ENCODE peak calls at places on chromosome 10, in five cellular contexts. I is IMR-90, L is prostate gland, S is A549, B is heart left ventricle. V is an unnamed sample. For H3K4me1, the result is how much of the 10 kb centered on the place peaks cover.

GRCh38 chr10:110360857-110361474 is 56.2 kb upstream of the SMNDC1 start:
- DNase-seq in L (no peak), S (no peak), B (no peak), I (no peak), V (no peak)

GRCh38 chr10:89664206-89664605 is 19.2 kb upstream of the PANK1 start:
- DNase-seq in I (no peak), B (no peak), S (no peak), L (no peak), V (no peak)

GRCh38 chr10:12690525-12691139 is 310.9 kb downstream of the CCDC3 start:
- DNase-seq in B (no peak), L (no peak), S (no peak), I (peak), V (no peak)

GRCh38 chr10:27568196-27569175 is 64.4 kb downstream of the RAB18 start:
- DNase-seq in S (no peak), B (no peak), L (no peak), I (no peak), V (no peak)

GRCh38 chr10:72425133-72425532 is 70.4 kb upstream of the DNAJB12 start:
- DNase-seq in B (no peak), S (no peak), I (no peak), L (no peak), V (no peak)

GRCh38 chr10:30674796-30675195 is 45.2 kb upstream of the LYZL2 start:
- DNase-seq in B (no peak), S (no peak), I (no peak), L (no peak), V (no peak)

GRCh38 chr10:50658165-50658564 is 34.4 kb upstream of the SGMS1 start:
- DNase-seq in S (no peak), B (no peak), L (no peak), I (no peak), V (no peak)

GRCh38 chr10:102557569-102557968 is 53.8 kb downstream of the SUFU start:
- DNase-seq in I (no peak), L (no peak), S (no peak), B (no peak), V (no peak)

GRCh38 chr10:119737827-119738226 is 12.0 kb downstream of the INPP5F start:
- DNase-seq in B (no peak), S (peak), I (peak), L (no peak), V (peak)

GRCh38 chr10:20221353-20221752 is 405.1 kb downstream of the PLXDC2 start:
- DNase-seq in L (no peak), S (no peak), I (no peak), B (no peak), V (no peak)

GRCh38 chr10:110311357-110311949 is 6.7 kb upstream of the SMNDC1 start:
- DNase-seq in I (peak), S (peak), B (peak), L (no peak), V (peak)

GRCh38 chr10:82660205-82660604 is 785.2 kb downstream of the NRG3 start:
- DNase-seq in S (no peak), L (no peak), B (no peak), I (no peak), V (no peak)
- H3K4me1 ChIP-seq in S (under half), L (under half), B (under half), I (under half), V (under half)

GRCh38 chr10:103580422-103580821 is 86.9 kb downstream of the NEURL1 start:
- DNase-seq in L (no peak), B (no peak), I (no peak), S (no peak), V (no peak)

GRCh38 chr10:103581499-103581898 is 88.0 kb downstream of the NEURL1 start:
- DNase-seq in S (no peak), I (no peak), B (no peak), L (no peak), V (no peak)

GRCh38 chr10:103578782-103579382 is 85.4 kb downstream of the NEURL1 start:
- DNase-seq in L (no peak), I (no peak), S (peak), B (no peak), V (peak)

GRCh38 chr10:103582331-103583123 is 89.0 kb downstream of the NEURL1 start:
- DNase-seq in S (no peak), I (no peak), L (no peak), B (no peak), V (no peak)

GRCh38 chr10:103580011-103580410 is 86.5 kb downstream of the NEURL1 start:
- DNase-seq in S (no peak), B (no peak), I (no peak), L (no peak), V (no peak)
- TF ChIP-seq CTCF in S (no peak), B (no peak), I (no peak), L (no peak), V (no peak)

GRCh38 chr10:79093658-79094411 is 25.1 kb downstream of the ZMIZ1 start:
- DNase-seq in S (no peak), L (peak), B (no peak), I (peak), V (peak)
- TF ChIP-seq POLR2A in S (no peak), L (no peak), B (no peak), I (no peak), V (no peak)

DNA sequence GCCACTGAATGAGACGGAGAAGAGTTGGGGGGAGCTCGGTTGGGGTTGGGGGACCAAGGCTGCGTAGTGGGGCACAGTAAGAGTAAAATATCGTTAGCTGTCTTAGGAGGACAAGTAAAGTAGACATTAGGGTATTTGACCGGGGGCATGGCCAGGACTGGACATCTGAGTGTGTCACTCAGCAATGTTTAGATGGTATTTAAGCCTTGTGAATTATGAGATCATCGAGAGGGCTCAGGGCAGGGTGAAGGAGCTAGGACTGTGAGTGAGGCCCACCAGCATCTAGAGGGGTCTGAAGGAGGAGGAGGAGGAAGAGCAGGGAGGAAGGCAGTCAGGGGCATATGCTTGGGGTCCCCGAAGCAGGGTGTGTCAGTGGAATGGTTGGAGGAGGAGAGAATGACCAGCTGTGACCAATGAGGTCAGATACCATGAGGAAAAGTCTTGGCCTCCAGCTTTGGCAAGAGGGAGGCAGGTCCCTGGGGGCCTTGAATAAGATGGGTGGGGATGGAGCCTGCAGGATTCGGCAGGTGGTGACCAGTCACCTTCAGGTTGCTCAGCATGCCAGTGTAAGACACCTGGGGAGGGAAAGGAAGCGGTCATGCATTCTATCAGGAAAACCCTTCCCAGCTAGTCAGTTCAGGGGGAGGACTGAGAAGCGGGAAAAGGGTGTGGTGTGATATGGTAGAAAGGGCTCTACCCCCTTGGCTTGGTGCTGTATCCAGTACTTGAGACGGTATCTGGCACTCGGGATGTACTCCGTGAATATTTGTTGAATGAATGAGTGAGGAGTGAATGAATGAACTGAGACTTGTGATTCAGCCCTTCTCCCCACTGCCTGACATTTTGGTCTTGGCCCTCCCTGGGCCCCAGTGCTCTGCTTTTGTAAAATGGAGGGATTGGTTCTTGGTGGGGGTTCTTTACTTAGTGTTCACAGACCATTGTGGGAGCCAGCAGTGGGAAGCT is 34.8 kb upstream of the SH2D4B start:
- DNase-seq in I (no peak), L (no peak), B (no peak), S (no peak), V (peak)
- H3K4me1 ChIP-seq in I (under half), L (under half), B (half or more), S (half or more), V (half or more)

GRCh38 chr10:93703066-93703465 is 674 bp upstream of the FRA10AC1 start:
- DNase-seq in L (peak), I (peak), S (no peak), B (no peak), V (no peak)

GRCh38 chr10:93702278-93703001 is at the start of gene FRA10AC1:
- DNase-seq in B (peak), S (peak), L (peak), I (peak), V (peak)

GRCh38 chr10:93695720-93696119 is 6.7 kb downstream of the FRA10AC1 start:
- DNase-seq in B (no peak), L (no peak), I (no peak), S (no peak), V (no peak)

GRCh38 chr10:93701903-93702277 is 502 bp downstream of the FRA10AC1 start:
- DNase-seq in I (peak), S (no peak), L (peak), B (no peak), V (no peak)

GRCh38 chr10:93697207-93697606 is 5.2 kb downstream of the FRA10AC1 start:
- DNase-seq in L (no peak), I (no peak), B (no peak), S (no peak), V (no peak)
- TF ChIP-seq CTCF in L (no peak), I (no peak), B (no peak), S (peak), V (no peak)

GRCh38 chr10:44974628-44975431 is 3.8 kb downstream of the DEPP1 start:
- DNase-seq in L (peak), I (no peak), B (peak), S (peak), V (peak)
- TF ChIP-seq POLR2A in L (no peak), I (peak), B (no peak), S (no peak), V (peak)